ENCODE peak calls at places on chromosomes 2 and 18, in nine cellular contexts. E, V, G, X, B, Y, U, O and Q are unnamed samples.

GRCh38 chr2:217407466-217407865 is 547.6 kb upstream of the TNP1 start:
- DNase-seq in E (no peak), V (peak; percentile 47), G (no peak), X (no peak), B (no peak), Y (no peak), U (no peak), O (no peak), Q (no peak)

GRCh38 chr18:70371085-70371735 is 82.4 kb downstream of the SOCS6 start:
- DNase-seq in E (no peak), V (no peak), G (no peak), X (no peak), B (no peak), Y (no peak), U (no peak), O (no peak), Q (no peak)

GRCh38 chr2:172098650-172099471 is 3.8 kb downstream of the DLX2 start:
- DNase-seq in E (no peak), V (peak; percentile 87), G (peak; percentile 98), X (no peak), B (no peak), Y (no peak), U (peak; percentile 73), O (peak; percentile 79), Q (no peak)

GRCh38 chr18:79400091-79400590 is 4.4 kb downstream of the NFATC1 start:
- DNase-seq in E (peak; percentile 84), V (no peak), G (no peak), X (peak; percentile 87), B (peak; percentile 72), Y (peak; percentile 54), U (peak; percentile 88), O (peak; percentile 93), Q (peak; percentile 83)

GRCh38 chr2:9311488-9311887 is 104.9 kb downstream of the ASAP2 start:
- DNase-seq in E (peak; percentile 64), V (no peak), G (peak; percentile 21), X (no peak), B (no peak), Y (peak; percentile 54), U (peak; percentile 81), O (no peak), Q (no peak)

GRCh38 chr2:42047488-42048317 is at the start of gene PKDCC:
- DNase-seq in E (peak; percentile 93), V (no peak), G (peak; percentile 81), X (peak; percentile 80), B (no peak), Y (peak; percentile 83), U (peak; percentile 96), O (peak; percentile 87), Q (no peak)

GRCh38 chr2:237295889-237296480 is 118.0 kb downstream of the COL6A3 start:
- DNase-seq in E (no peak), V (no peak), G (no peak), X (no peak), B (no peak), Y (no peak), U (no peak), O (no peak), Q (no peak)

GRCh38 chr2:74481961-74482800 is 617 bp downstream of the CCDC142 start:
- DNase-seq in E (no peak), V (no peak), G (no peak), X (no peak), B (peak; percentile 53), Y (no peak), U (peak; percentile 84), O (peak; percentile 92), Q (no peak)

GRCh38 chr2:16507655-16508054 is 158.0 kb downstream of the CYRIA start:
- DNase-seq in E (peak; percentile 36), V (no peak), G (no peak), X (no peak), B (no peak), Y (no peak), U (no peak), O (no peak), Q (no peak)

GRCh38 chr18:515156-515815 is 14.8 kb upstream of the COLEC12 start:
- DNase-seq in E (no peak), V (no peak), G (no peak), X (no peak), B (no peak), Y (no peak), U (no peak), O (no peak), Q (no peak)

GRCh38 chr2:159658887-159659437 is 42.6 kb upstream of the BAZ2B start:
- DNase-seq in E (peak; percentile 27), V (no peak), G (no peak), X (no peak), B (no peak), Y (no peak), U (no peak), O (no peak), Q (no peak)
- TF ChIP-seq CTCF in E (no peak), V (no peak), G (no peak), X (no peak), B (no peak), Y (no peak), U (no peak), O (no peak), Q (no peak)

GRCh38 chr18:14997367-14997766 is 249.4 kb downstream of the ANKRD30B start:
- DNase-seq in E (no peak), V (peak; percentile 34), G (no peak), X (no peak), B (no peak), Y (no peak), U (peak; percentile 68), O (no peak), Q (no peak)
- H3K9me3 ChIP-seq in E (no peaks in the 10 kb centered on the region), V (no peaks in the 10 kb centered on the region), G (no peaks in the 10 kb centered on the region), X (no peaks in the 10 kb centered on the region), B (no peaks in the 10 kb centered on the region), Y (no peaks in the 10 kb centered on the region), U (no peaks in the 10 kb centered on the region), O (no peaks in the 10 kb centered on the region), Q (no peaks in the 10 kb centered on the region)

GRCh38 chr2:201232125-201232815 is 28.1 kb upstream of the CASP8 start:
- DNase-seq in E (peak; percentile 90), V (peak; percentile 95), G (peak; percentile 92), X (peak; percentile 96), B (peak; percentile 92), Y (peak; percentile 93), U (peak; percentile 96), O (peak; percentile 94), Q (peak; percentile 88)
- H3K27ac ChIP-seq in E (no peak overlapping the region), V (peak overlapping the region; percentile 7), G (peak overlapping the region; percentile 38), X (peak overlapping the region; percentile 84), B (no peak overlapping the region), Y (peak overlapping the region; percentile 65), U (no peak overlapping the region), O (peak overlapping the region; percentile 92), Q (peak overlapping the region; percentile 86)

GRCh38 chr18:7174359-7175107 is 56.4 kb upstream of the LRRC30 start:
- DNase-seq in E (no peak), V (no peak), G (no peak), X (no peak), B (no peak), Y (no peak), U (no peak), O (peak; percentile 72), Q (no peak)
- TF ChIP-seq CTCF in E (no peak), V (no peak), G (no peak), X (no peak), B (no peak), Y (no peak), U (no peak), O (no peak), Q (no peak)

DNA sequence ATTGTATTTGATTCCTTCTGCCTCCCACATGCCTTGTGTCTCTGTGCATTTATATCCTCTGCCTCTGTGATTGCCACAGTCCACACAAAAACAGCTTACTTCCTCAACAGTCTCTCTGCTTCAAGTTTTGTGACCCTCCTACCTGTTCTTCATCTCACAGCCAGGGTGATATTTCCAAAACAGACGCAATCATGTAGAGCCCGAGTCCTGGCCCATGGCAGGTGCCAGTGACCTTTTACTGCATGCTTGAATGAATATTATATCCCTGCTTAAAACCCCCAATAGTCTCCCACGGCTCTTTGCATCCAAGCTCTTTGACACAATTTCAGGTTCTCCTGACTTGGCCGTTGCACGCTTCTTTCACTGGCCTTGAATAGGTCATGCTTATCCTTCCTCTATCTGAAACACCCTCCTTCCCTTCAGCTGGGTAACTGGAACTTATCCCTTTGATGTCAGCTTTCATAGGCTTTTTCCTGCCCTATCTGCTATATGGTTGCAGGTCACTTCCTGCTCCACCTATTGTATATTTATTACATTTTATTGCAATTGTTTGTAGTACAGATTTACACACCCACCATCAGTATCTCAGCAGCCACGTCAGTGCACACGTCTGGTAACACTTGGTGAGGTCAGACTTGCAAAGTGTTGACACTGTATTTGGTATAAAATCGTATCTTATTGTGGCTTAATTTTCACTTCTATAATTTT is 29.7 kb upstream of the IL1B start:
- DNase-seq in E (no peak), V (peak; percentile 80), G (no peak), X (no peak), B (no peak), Y (no peak), U (no peak), O (no peak), Q (no peak)
- H3K9me3 ChIP-seq in E (peaks cover 9% of the 10 kb centered on the region), V (no peaks in the 10 kb centered on the region), G (peaks cover 7% of the 10 kb centered on the region), X (no peaks in the 10 kb centered on the region), B (no peaks in the 10 kb centered on the region), Y (no peaks in the 10 kb centered on the region), U (no peaks in the 10 kb centered on the region), O (no peaks in the 10 kb centered on the region), Q (no peaks in the 10 kb centered on the region)

GRCh38 chr2:136323935-136324334 is 206.0 kb upstream of the CXCR4 start:
- DNase-seq in E (no peak), V (no peak), G (no peak), X (no peak), B (no peak), Y (no peak), U (no peak), O (no peak), Q (no peak)

GRCh38 chr2:136324966-136325365 is 207.0 kb upstream of the CXCR4 start:
- DNase-seq in E (no peak), V (no peak), G (no peak), X (no peak), B (no peak), Y (no peak), U (no peak), O (no peak), Q (no peak)

GRCh38 chr2:136319651-136320050 is 201.7 kb upstream of the CXCR4 start:
- DNase-seq in E (no peak), V (no peak), G (no peak), X (no peak), B (no peak), Y (no peak), U (no peak), O (no peak), Q (no peak)

GRCh38 chr2:136323212-136323611 is 205.3 kb upstream of the CXCR4 start:
- DNase-seq in E (no peak), V (no peak), G (no peak), X (no peak), B (no peak), Y (no peak), U (no peak), O (no peak), Q (no peak)

DNA sequence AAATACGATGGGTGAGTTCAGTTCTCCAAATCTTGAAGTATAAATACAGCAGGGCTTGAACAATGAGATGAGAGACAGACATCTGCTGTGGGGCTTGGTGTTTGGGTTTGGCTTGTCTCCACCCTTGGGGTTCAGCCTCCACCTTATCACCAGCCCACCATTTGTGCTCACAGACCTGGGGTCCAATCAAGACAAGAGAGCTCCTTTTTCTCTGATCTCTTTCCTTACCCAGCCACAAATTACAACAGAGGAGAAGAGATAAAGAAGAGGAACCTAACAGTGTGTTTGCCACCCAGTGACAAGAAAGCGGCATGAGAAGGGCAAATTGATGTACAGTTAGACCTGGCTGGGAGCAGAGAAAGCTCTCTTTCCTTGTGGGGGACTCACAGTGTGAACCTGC is 204.5 kb upstream of the CXCR4 start:
- DNase-seq in E (no peak), V (no peak), G (no peak), X (no peak), B (peak; percentile 59), Y (no peak), U (no peak), O (no peak), Q (no peak)
- H3K27ac ChIP-seq in E (no peak overlapping the region), V (no peak overlapping the region), G (no peak overlapping the region), X (no peak overlapping the region), B (no peak overlapping the region), Y (no peak overlapping the region), U (no peak overlapping the region), O (no peak overlapping the region), Q (no peak overlapping the region)